ENCODE peak calls at places on chromosomes 16 and 17, in seven cellular contexts. Q is PC-3; D is cardiac muscle cell; T is effector memory CD4-positive, alpha-beta T cell; L is right lobe of liver; M is ovary; J is transverse colon. U is an unnamed sample.

GRCh38 chr16:30357715-30358576 is 2.8 kb upstream of the CD2BP2 start:
- DNase-seq in Q (no peak), M (no peak), T (no peak), L (peak; percentile 51), J (no peak), D (no peak), U (peak; percentile 2)

GRCh38 chr17:29445844-29446243 is 55.7 kb downstream of the TAOK1 start:
- DNase-seq in M (no peak), D (no peak), Q (no peak), T (no peak), J (no peak), L (no peak), U (no peak)

GRCh38 chr16:28935924-28936783 is 4.4 kb downstream of the CD19 start:
- DNase-seq in M (peak; percentile 76), Q (peak; percentile 29), L (peak; percentile 92), J (peak; percentile 89), T (peak; percentile 71), D (peak; percentile 59), U (peak; percentile 89)

GRCh38 chr16:19573997-19574396 is 18.5 kb downstream of the VPS35L start:
- DNase-seq in D (no peak), T (no peak), Q (no peak), J (no peak), M (no peak), L (no peak), U (no peak)

GRCh38 chr17:79028496-79029326 is 4.7 kb downstream of the C1QTNF1 start:
- DNase-seq in T (no peak), M (no peak), D (no peak), L (no peak), J (no peak), Q (no peak), U (no peak)

GRCh38 chr17:42750730-42751356 is 6.0 kb upstream of the EZH1 start:
- DNase-seq in J (no peak), T (no peak), M (no peak), L (no peak), Q (no peak), D (no peak), U (no peak)

GRCh38 chr16:16004314-16004749 is 54.9 kb downstream of the ABCC1 start:
- DNase-seq in J (no peak), M (no peak), L (no peak), Q (peak; percentile 65), D (no peak), T (no peak), U (no peak)

GRCh38 chr17:65181237-65182061 is 44.3 kb downstream of the RGS9 start:
- DNase-seq in D (no peak), Q (no peak), M (no peak), J (no peak), T (no peak), L (no peak), U (no peak)

GRCh38 chr17:73101031-73101430 is 8.5 kb upstream of the SLC39A11 start:
- DNase-seq in Q (no peak), T (no peak), L (no peak), D (no peak), M (no peak), J (no peak), U (no peak)

GRCh38 chr17:21354796-21355385 is 21.3 kb upstream of the KCNJ12 start:
- DNase-seq in M (no peak), J (no peak), L (peak; percentile 37), Q (no peak), D (no peak), T (no peak), U (no peak)

GRCh38 chr17:61536417-61536955 is 54.5 kb downstream of the NACA2 start:
- DNase-seq in L (no peak), Q (no peak), T (no peak), M (no peak), J (no peak), D (no peak), U (no peak)

GRCh38 chr16:69131749-69132423 is 502 bp downstream of the CHTF8 start:
- DNase-seq in J (peak; percentile 84), Q (peak; percentile 67), T (peak; percentile 52), D (peak; percentile 90), M (peak; percentile 83), L (peak; percentile 83), U (peak; percentile 82)

GRCh38 chr16:27828671-27829070 is 234.8 kb downstream of the GSG1L start:
- DNase-seq in Q (no peak), M (no peak), D (no peak), L (no peak), J (no peak), T (no peak), U (no peak)

GRCh38 chr16:27826893-27827289 is 236.6 kb downstream of the GSG1L start:
- DNase-seq in T (no peak), J (no peak), L (no peak), Q (no peak), M (no peak), D (no peak), U (no peak)

GRCh38 chr16:27826081-27826892 is 237.2 kb downstream of the GSG1L start:
- DNase-seq in T (no peak), D (no peak), J (no peak), L (no peak), M (no peak), Q (no peak), U (no peak)

GRCh38 chr16:27829975-27830374 is 233.5 kb downstream of the GSG1L start:
- DNase-seq in T (no peak), L (no peak), J (no peak), M (no peak), D (no peak), Q (no peak), U (no peak)

DNA sequence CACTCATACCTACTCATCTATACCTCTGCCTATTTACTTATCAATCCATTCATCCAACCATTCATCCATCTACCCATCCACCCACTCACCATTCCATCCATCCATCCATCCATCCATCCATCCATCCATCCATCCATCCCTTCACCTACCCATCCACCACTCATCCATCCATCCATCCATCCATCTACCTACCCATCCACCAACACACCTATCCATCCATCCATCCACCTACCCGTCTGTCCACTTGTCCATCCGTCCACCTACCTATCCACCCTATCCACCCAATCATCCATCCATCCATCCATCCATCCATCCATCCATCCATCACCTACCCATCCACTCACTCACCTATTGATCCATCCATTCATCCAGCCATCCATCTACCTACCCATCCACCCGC is 235.7 kb downstream of the GSG1L start:
- DNase-seq in M (no peak), L (no peak), Q (no peak), J (no peak), D (no peak), T (no peak), U (no peak)
- H3K4me3 ChIP-seq in M (no peak overlapping the region), L (no peak overlapping the region), Q (no peak overlapping the region), J (no peak overlapping the region), D (no peak overlapping the region), T (no peak overlapping the region), U (no peak overlapping the region)

GRCh38 chr17:38707678-38708351 is 2.7 kb downstream of the MLLT6 start:
- DNase-seq in J (no peak), T (no peak), M (no peak), D (no peak), L (no peak), Q (no peak), U (no peak)

GRCh38 chr17:38709864-38710602 is 5.0 kb downstream of the MLLT6 start:
- DNase-seq in D (no peak), L (no peak), M (no peak), Q (no peak), T (no peak), J (no peak), U (no peak)

GRCh38 chr17:38710603-38710962 is 5.5 kb downstream of the MLLT6 start:
- DNase-seq in L (no peak), Q (no peak), D (no peak), M (no peak), T (no peak), J (no peak), U (no peak)

GRCh38 chr17:38710985-38711384 is 5.9 kb downstream of the MLLT6 start:
- DNase-seq in L (no peak), Q (no peak), T (no peak), M (no peak), J (no peak), D (no peak), U (no peak)

GRCh38 chr17:38709104-38709820 is 4.2 kb downstream of the MLLT6 start:
- DNase-seq in M (no peak), Q (no peak), L (no peak), J (no peak), T (no peak), D (no peak), U (no peak)
- H3K27ac ChIP-seq in M (no peak overlapping the region), Q (no peak overlapping the region), L (no peak overlapping the region), J (no peak overlapping the region), T (no peak overlapping the region), D (no peak overlapping the region), U (no peak overlapping the region)

GRCh38 chr17:57557793-57558681 is 187.1 kb downstream of the CCDC182 start:
- DNase-seq in L (no peak), Q (peak; percentile 92), D (no peak), J (no peak), M (no peak), T (no peak), U (no peak)
- H3K4me3 ChIP-seq in L (no peak overlapping the region), Q (no peak overlapping the region), D (no peak overlapping the region), J (no peak overlapping the region), M (no peak overlapping the region), T (no peak overlapping the region), U (no peak overlapping the region)

GRCh38 chr16:4290236-4290830 is 17.5 kb upstream of the TFAP4 start:
- DNase-seq in T (no peak), J (no peak), M (no peak), D (peak; percentile 19), L (no peak), Q (peak; percentile 82), U (no peak)

GRCh38 chr16:4293822-4294457 is 21.1 kb upstream of the TFAP4 start:
- DNase-seq in T (no peak), M (peak; percentile 61), J (no peak), D (peak; percentile 91), Q (peak; percentile 32), L (no peak), U (no peak)

GRCh38 chr16:4288148-4288921 is 15.5 kb upstream of the TFAP4 start:
- DNase-seq in T (peak; percentile 53), Q (peak; percentile 73), J (peak; percentile 81), D (peak; percentile 83), M (peak; percentile 72), L (peak; percentile 79), U (peak; percentile 73)

GRCh38 chr16:4293181-4293716 is 20.4 kb upstream of the TFAP4 start:
- DNase-seq in M (no peak), J (no peak), D (no peak), L (no peak), T (no peak), Q (no peak), U (no peak)

DNA sequence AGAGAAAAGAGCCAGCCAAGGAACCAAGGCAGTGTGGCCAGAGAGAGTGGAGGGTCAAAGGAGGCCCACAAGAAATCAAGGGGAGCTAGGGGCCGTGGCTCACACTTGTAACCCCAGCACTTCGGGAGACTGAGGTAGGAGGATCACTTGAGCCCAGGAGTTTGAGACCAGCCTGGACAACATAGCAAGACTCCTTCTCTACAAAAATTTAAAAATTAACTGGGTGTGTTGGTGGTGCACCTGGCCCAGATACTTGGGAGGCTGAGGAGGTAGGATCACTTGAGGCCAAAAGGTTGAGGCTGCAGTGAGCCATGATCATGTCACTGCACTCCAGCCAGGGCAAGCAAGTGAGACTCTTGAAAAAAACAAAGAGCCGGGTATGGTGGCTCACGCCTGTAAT is 18.9 kb upstream of the TFAP4 start:
- DNase-seq in M (no peak), J (no peak), L (no peak), T (no peak), D (no peak), Q (no peak), U (no peak)
- H3K27ac ChIP-seq in M (no peak overlapping the region), J (peak overlapping the region; percentile 37), L (no peak overlapping the region), T (no peak overlapping the region), D (peak overlapping the region; percentile 64), Q (no peak overlapping the region), U (no peak overlapping the region)